ENCODE peak calls at places on chromosomes 1 and 21, in six cellular contexts. O, Z, G, R, V and D are unnamed samples.
A peak's percentile ranks its signal among the peaks of the same experiment; 100 is the strongest.

GRCh38 chr1:37100310-37100709 is 66.0 kb upstream of the GRIK3 start:
- DNase-seq in V (no peak), G (no peak), O (no peak), R (no peak), Z (no peak), D (no peak)

GRCh38 chr21:46229133-46229922 is 754 bp upstream of the LSS start:
- DNase-seq in O (no peak), R (peak; percentile 55), V (no peak), G (peak; percentile 63), Z (no peak), D (no peak)

GRCh38 chr1:56877973-56878372 is 23.4 kb downstream of the C8A start:
- DNase-seq in R (no peak), Z (no peak), G (no peak), V (no peak), O (no peak), D (no peak)

GRCh38 chr1:26351591-26352337 is 2.2 kb downstream of the CRYBG2 start:
- DNase-seq in G (peak; percentile 79), V (no peak), O (no peak), R (no peak), Z (no peak), D (no peak)

GRCh38 chr1:147664206-147664605 is 6.1 kb downstream of the ACP6 start:
- DNase-seq in V (no peak), G (no peak), R (no peak), Z (no peak), O (no peak), D (no peak)

GRCh38 chr1:181674617-181675016 is 191.3 kb downstream of the CACNA1E start:
- DNase-seq in V (no peak), O (no peak), R (no peak), G (no peak), Z (no peak), D (no peak)

GRCh38 chr1:40847023-40847740 is 15.0 kb downstream of the CITED4 start:
- DNase-seq in R (no peak), O (no peak), V (no peak), Z (no peak), G (no peak), D (no peak)

GRCh38 chr1:224580006-224580405 is 36.1 kb upstream of the CNIH3 start:
- DNase-seq in O (no peak), R (no peak), V (no peak), Z (no peak), G (no peak), D (no peak)

GRCh38 chr21:15134711-15135110 is 69.9 kb upstream of the NRIP1 start:
- DNase-seq in G (no peak), O (no peak), R (no peak), V (no peak), Z (no peak), D (no peak)

GRCh38 chr1:67053535-67053784 is 488 bp downstream of the SLC35D1 start:
- DNase-seq in Z (no peak), V (peak; percentile 7), G (no peak), R (no peak), O (no peak), D (no peak)

GRCh38 chr1:160862151-160863061 is at the start of gene CD244:
- DNase-seq in O (peak; percentile 24), G (no peak), R (peak; percentile 26), V (peak; percentile 75), Z (no peak), D (peak; percentile 71)

GRCh38 chr21:44398499-44398898 is 45.1 kb downstream of the TRPM2 start:
- DNase-seq in Z (no peak), O (no peak), R (no peak), V (no peak), G (peak; percentile 34), D (no peak)

GRCh38 chr1:23573574-23574182 is 14.4 kb upstream of the ID3 start:
- DNase-seq in O (no peak), Z (no peak), R (no peak), V (no peak), G (no peak), D (no peak)

GRCh38 chr1:152481869-152482664 is 28.5 kb upstream of the LCE5A start:
- DNase-seq in R (no peak), G (no peak), Z (no peak), V (no peak), O (no peak), D (no peak)

GRCh38 chr1:44076093-44076492 is 42.5 kb upstream of the KLF17 start:
- DNase-seq in R (no peak), G (no peak), Z (no peak), O (no peak), V (no peak), D (no peak)

GRCh38 chr1:181057079-181057478 is 23.3 kb downstream of the MR1 start:
- DNase-seq in V (no peak), O (no peak), R (no peak), G (no peak), Z (no peak), D (no peak)

GRCh38 chr1:218656301-218657037 is 311.3 kb downstream of the TGFB2 start:
- DNase-seq in R (no peak), G (no peak), V (no peak), O (no peak), Z (no peak), D (no peak)

GRCh38 chr1:17439250-17440073 is at the start of gene RCC2:
- DNase-seq in V (peak; percentile 58), G (peak; percentile 74), Z (peak; percentile 48), O (peak; percentile 67), R (peak; percentile 78), D (no peak)

GRCh38 chr1:232594018-232594502 is 35.9 kb downstream of the SIPA1L2 start:
- DNase-seq in Z (no peak), G (peak; percentile 31), O (no peak), R (no peak), V (no peak), D (no peak)

GRCh38 chr1:57922130-57922529 is 498.3 kb upstream of the DAB1 start:
- DNase-seq in Z (no peak), G (no peak), O (no peak), R (no peak), V (no peak), D (no peak)

GRCh38 chr1:19651141-19651737 is 7.1 kb downstream of the NBL1 start:
- DNase-seq in G (no peak), V (no peak), Z (no peak), R (peak; percentile 51), O (no peak), D (no peak)

GRCh38 chr1:38046333-38046883 is at the start of gene POU3F1:
- DNase-seq in G (no peak), O (no peak), V (no peak), R (no peak), Z (no peak), D (no peak)

GRCh38 chr1:205316179-205316578 is 5.4 kb downstream of the NUAK2 start:
- DNase-seq in Z (no peak), O (no peak), V (no peak), G (no peak), R (no peak), D (no peak)

GRCh38 chr1:175466556-175466955 is 274.0 kb upstream of the KIAA0040 start:
- DNase-seq in Z (no peak), O (no peak), R (no peak), G (no peak), V (no peak), D (no peak)

GRCh38 chr1:108130812-108131211 is 69.3 kb downstream of the SLC25A24 start:
- DNase-seq in V (no peak), R (no peak), Z (no peak), G (no peak), O (no peak), D (no peak)

GRCh38 chr21:21230672-21231071 is 232.5 kb downstream of the NCAM2 start:
- DNase-seq in V (no peak), Z (no peak), G (peak; percentile 2), R (no peak), O (no peak), D (no peak)

GRCh38 chr1:166133276-166133841 is 33.4 kb downstream of the FAM78B start:
- DNase-seq in V (no peak), O (no peak), R (no peak), Z (no peak), G (no peak), D (no peak)